ENCODE peak calls at places on chromosomes 1 and 21, in seven cellular contexts. H, V, M, K, Z, E and I are unnamed samples.

GRCh38 chr1:23492132-23492720 is 8.2 kb upstream of the ASAP3 start:
- DNase-seq in K (no peak), E (no peak), Z (no peak), M (no peak), V (no peak), H (no peak), I (no peak)

GRCh38 chr1:230415405-230416119 is 10.6 kb downstream of the PGBD5 start:
- DNase-seq in K (no peak), V (no peak), H (no peak), M (no peak), Z (no peak), E (peak), I (no peak)

GRCh38 chr1:185069202-185069601 is 23.8 kb downstream of the RNF2 start:
- DNase-seq in Z (peak), K (no peak), H (no peak), V (no peak), E (no peak), M (no peak), I (no peak)

GRCh38 chr1:1080951-1081310 is 6.8 kb upstream of the RNF223 start:
- DNase-seq in M (no peak), E (peak), K (no peak), H (no peak), Z (no peak), V (no peak), I (peak)

GRCh38 chr1:160726498-160727391 is 12.3 kb upstream of the SLAMF7 start:
- DNase-seq in M (peak), Z (peak), E (peak), H (peak), K (no peak), V (peak), I (peak)

GRCh38 chr1:214440219-214440965 is 111.0 kb downstream of the PTPN14 start:
- DNase-seq in M (no peak), K (no peak), E (no peak), Z (no peak), V (no peak), H (no peak), I (no peak)

GRCh38 chr21:25615880-25616279 is 8.6 kb upstream of the MRPL39 start:
- DNase-seq in H (no peak), M (no peak), E (no peak), K (no peak), Z (no peak), V (no peak), I (no peak)

GRCh38 chr1:89547563-89548485 is 23.2 kb downstream of the LRRC8B start:
- DNase-seq in E (peak), V (no peak), K (no peak), M (no peak), Z (peak), H (no peak), I (no peak)

GRCh38 chr21:35275776-35276175 is 226.7 kb upstream of the RUNX1 start:
- DNase-seq in M (no peak), H (no peak), E (no peak), V (no peak), Z (no peak), K (no peak), I (no peak)

GRCh38 chr1:204837440-204838084 is 33.1 kb upstream of the NFASC start:
- DNase-seq in H (no peak), V (peak), Z (peak), K (no peak), E (no peak), M (peak), I (no peak)

GRCh38 chr1:15543589-15544568 is 17.2 kb downstream of the DNAJC16 start:
- DNase-seq in E (no peak), M (no peak), K (no peak), H (no peak), V (peak), Z (no peak), I (no peak)

GRCh38 chr21:38985423-38986378 is 180.0 kb downstream of the ETS2 start:
- DNase-seq in K (peak), V (peak), M (no peak), Z (no peak), E (peak), H (no peak), I (no peak)

GRCh38 chr1:77282187-77282865 is 507 bp downstream of the AK5 start:
- DNase-seq in Z (no peak), H (no peak), M (peak), V (no peak), K (no peak), E (no peak), I (no peak)

GRCh38 chr21:23936991-23937390 is 1670.3 kb downstream of the MRPL39 start:
- DNase-seq in H (no peak), M (no peak), K (no peak), E (no peak), V (no peak), Z (no peak), I (no peak)

GRCh38 chr1:204493145-204493881 is 1.3 kb downstream of the PIK3C2B start:
- DNase-seq in K (no peak), V (no peak), H (no peak), Z (peak), M (no peak), E (peak), I (no peak)

GRCh38 chr1:47999097-47999496 is 1.9 kb upstream of the TRABD2B start:
- DNase-seq in V (no peak), H (no peak), M (no peak), K (no peak), Z (no peak), E (no peak), I (no peak)

GRCh38 chr1:48000883-48001282 is 3.7 kb upstream of the TRABD2B start:
- DNase-seq in H (no peak), V (no peak), E (no peak), Z (no peak), M (no peak), K (no peak), I (no peak)

GRCh38 chr1:48001696-48002095 is 4.5 kb upstream of the TRABD2B start:
- DNase-seq in H (no peak), K (no peak), M (no peak), E (no peak), V (no peak), Z (no peak), I (no peak)

GRCh38 chr1:48003741-48004503 is 6.7 kb upstream of the TRABD2B start:
- DNase-seq in Z (no peak), H (no peak), K (no peak), V (no peak), M (no peak), E (no peak), I (no peak)

DNA sequence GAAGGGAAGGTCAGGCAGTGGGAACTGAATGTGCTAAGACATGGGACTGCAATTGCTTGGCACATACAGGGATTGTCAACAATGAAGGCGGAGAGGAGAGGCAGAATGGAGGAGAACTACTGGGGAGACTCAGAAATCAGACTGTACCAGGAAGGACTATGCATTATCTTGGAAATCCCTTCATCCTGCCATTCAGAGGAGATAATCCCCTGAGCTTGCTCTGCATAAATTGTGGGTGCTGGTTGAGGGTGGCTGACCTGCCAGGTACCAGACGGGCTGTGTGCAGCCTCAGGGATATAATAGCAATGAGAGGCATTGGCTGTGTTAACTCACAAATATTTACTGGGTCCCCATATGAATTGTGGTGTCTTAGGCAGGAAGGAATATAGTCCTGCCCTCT is 5.0 kb upstream of the TRABD2B start:
- DNase-seq in H (no peak), M (no peak), Z (no peak), E (no peak), V (no peak), K (no peak), I (no peak)
- TF ChIP-seq YY1 in H (no peak), M (no peak), Z (no peak), E (no peak), V (no peak), K (no peak), I (no peak)

DNA sequence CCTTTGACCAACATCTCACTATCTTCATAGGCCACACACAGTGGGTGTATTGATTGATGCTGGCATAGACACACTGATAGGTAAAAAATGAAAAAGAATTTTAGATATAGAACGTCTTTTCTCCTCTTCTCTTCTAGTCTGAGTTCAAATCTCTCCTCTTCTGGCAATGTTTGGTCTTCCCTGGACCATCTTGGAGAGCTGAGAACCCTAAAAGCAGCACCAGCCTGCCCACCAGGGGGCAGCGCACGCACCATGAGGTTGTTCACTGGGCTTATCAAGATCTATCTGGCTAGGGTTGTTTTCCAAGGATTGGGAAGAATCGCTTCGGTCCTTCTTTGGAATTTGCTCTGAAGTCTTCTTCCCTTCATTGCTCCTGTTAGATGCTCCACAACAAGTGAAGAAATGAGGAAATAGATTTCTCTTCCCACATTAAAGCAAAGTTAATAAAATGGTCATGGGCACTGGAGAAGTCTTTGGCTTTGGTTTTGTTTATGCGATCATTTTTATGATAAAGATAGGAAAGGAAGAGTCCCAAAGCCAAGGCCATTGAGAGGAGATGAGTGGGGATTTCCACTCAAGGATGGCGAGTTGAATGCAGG is 104.0 kb upstream of the OLIG2 start:
- DNase-seq in V (peak), H (peak), M (peak), K (no peak), E (no peak), Z (no peak), I (peak)
- TF ChIP-seq YY1 in V (no peak), H (no peak), M (no peak), K (peak), E (no peak), Z (no peak), I (no peak)

GRCh38 chr1:179888071-179888470 is 6.0 kb downstream of the TOR1AIP1 start:
- DNase-seq in V (no peak), M (no peak), K (no peak), H (no peak), Z (no peak), E (no peak), I (no peak)
- TF ChIP-seq YY1 in V (no peak), M (no peak), K (no peak), H (no peak), Z (no peak), E (no peak), I (no peak)

GRCh38 chr21:32386195-32386870 is 6.5 kb downstream of the URB1 start:
- DNase-seq in M (no peak), K (no peak), Z (no peak), E (no peak), V (no peak), H (no peak), I (no peak)
- TF ChIP-seq YY1 in M (no peak), K (no peak), Z (no peak), E (no peak), V (no peak), H (no peak), I (no peak)

DNA sequence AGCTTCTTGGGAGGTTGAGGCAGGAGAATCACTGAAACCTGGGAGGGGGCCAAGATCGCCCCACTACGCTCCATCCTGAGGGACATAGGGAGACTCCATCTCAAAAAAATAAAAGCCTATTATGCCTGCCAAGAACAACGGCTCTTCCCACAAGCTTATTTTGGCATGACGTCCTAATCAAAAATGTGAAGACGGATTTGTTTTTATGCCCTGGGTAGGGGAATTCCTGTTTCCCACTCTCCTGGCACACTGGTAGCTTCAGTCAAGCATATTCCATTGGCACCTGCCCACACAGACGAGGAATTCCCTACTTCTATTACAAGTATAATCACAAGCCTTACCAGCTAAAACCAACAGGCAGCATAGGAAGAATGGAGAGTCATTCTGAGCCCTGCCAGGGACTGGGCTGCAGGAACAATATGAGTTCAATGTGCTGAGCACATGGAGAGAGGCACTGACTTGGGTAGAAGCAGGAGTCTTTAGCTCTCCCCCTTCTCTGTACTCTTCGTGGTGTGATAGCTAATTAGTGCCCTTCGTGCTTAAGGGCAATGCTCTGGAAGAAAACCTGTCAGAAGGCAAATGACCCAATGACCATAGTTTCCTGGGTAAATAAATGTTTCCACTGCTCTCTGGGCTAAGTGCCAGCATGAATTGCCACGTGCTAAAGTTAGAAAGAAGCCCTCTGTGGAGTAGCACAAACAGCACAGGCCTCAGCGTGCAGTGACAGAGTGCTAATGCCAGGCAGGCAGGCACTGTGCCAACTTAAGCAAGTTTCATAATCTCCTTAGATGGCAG is 16.8 kb downstream of the TNFSF4 start:
- DNase-seq in E (no peak), H (peak), Z (peak), K (peak), V (no peak), M (no peak), I (no peak)
- TF ChIP-seq YY1 in E (no peak), H (no peak), Z (no peak), K (no peak), V (no peak), M (no peak), I (no peak)

GRCh38 chr1:158016651-158017335 is 23.3 kb downstream of the KIRREL1 start:
- DNase-seq in V (no peak), H (no peak), Z (no peak), M (no peak), K (no peak), E (no peak), I (no peak)
- TF ChIP-seq YY1 in V (no peak), H (no peak), Z (no peak), M (no peak), K (no peak), E (no peak), I (no peak)

DNA sequence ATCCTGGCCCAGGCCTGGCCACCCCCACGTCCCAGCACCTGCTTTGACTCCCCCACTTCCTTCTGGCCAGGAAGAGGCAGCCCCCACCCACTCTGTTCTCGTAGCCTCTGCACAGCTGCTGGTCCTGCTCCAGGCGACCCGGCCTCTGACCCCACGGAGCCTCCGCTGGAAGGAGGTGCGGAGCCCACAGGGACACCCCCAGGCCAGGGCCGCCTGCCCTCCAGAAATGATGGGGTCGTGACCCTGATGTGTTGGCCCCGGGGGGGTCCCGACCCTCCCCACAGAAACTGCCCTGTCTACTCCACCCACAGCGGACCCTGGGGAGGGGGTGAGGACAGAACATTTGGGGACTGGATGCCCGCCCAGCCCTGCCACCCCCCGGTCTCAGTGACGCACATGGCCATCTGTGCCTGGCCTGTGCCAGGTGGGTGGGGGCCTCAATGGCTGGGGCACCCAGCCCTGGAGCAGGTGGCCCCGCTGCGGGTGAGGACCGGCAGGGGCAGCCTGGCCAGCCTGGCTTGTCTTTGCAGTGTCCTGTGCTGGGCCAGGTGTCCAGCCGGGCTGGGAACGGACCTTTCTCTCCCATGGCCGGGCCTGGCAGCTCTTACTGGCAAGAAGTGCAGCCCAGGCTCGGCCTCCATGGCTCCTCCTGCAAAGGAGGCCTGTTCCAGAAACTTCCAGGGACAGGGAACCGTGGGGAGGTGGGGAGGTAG is 78.6 kb downstream of the MORN1 start:
- DNase-seq in H (no peak), K (no peak), M (no peak), V (no peak), E (no peak), Z (no peak), I (no peak)
- TF ChIP-seq YY1 in H (no peak), K (no peak), M (no peak), V (no peak), E (no peak), Z (no peak), I (no peak)

GRCh38 chr1:226357416-226357815 is 48.5 kb upstream of the LIN9 start:
- DNase-seq in H (no peak), M (no peak), Z (no peak), V (no peak), E (no peak), K (no peak), I (no peak)
- TF ChIP-seq YY1 in H (no peak), M (no peak), Z (no peak), V (no peak), E (no peak), K (no peak), I (no peak)

GRCh38 chr1:41361495-41362356 is 492 bp downstream of the FOXO6 start:
- DNase-seq in V (no peak), M (no peak), K (no peak), E (peak), Z (no peak), H (no peak), I (no peak)
- TF ChIP-seq YY1 in V (no peak), M (no peak), K (no peak), E (no peak), Z (no peak), H (no peak), I (no peak)